ENCODE peak calls at places on chromosomes 3 and 15, in six cellular contexts. R is adrenal gland, G is ascending aorta, F is left ventricle myocardium inferior, E is psoas muscle, O is SK-N-SH. M is an unnamed sample.

GRCh38 chr3:40877651-40878463 is 321.4 kb upstream of the CTNNB1 start:
- DNase-seq in R (peak), G (peak), F (peak), E (peak), O (no peak), M (peak)

GRCh38 chr15:81785181-81785580 is 260.6 kb downstream of the MEX3B start:
- DNase-seq in R (no peak), G (no peak), F (no peak), E (no peak), O (no peak), M (no peak)

GRCh38 chr3:39011191-39011736 is 40.5 kb downstream of the SCN11A start:
- DNase-seq in R (no peak), G (no peak), F (no peak), E (no peak), O (no peak), M (no peak)

GRCh38 chr3:20182206-20182605 is 3.8 kb downstream of the SGO1 start:
- DNase-seq in R (no peak), G (no peak), F (no peak), E (no peak), O (no peak), M (no peak)

GRCh38 chr3:30954431-30954830 is 60.0 kb upstream of the GADL1 start:
- DNase-seq in R (no peak), G (no peak), F (no peak), E (no peak), O (no peak), M (no peak)

GRCh38 chr15:100114526-100114925 is 227.2 kb downstream of the ADAMTS17 start:
- DNase-seq in R (no peak), G (no peak), F (peak), E (no peak), O (no peak), M (peak)

GRCh38 chr3:119187266-119187665 is 13.9 kb downstream of the UPK1B start:
- DNase-seq in R (no peak), G (no peak), F (no peak), E (no peak), O (no peak), M (no peak)

GRCh38 chr3:4627651-4628375 is 134.7 kb downstream of the ITPR1 start:
- DNase-seq in R (no peak), G (no peak), F (no peak), E (no peak), O (no peak), M (no peak)

GRCh38 chr3:18215639-18216038 is 209.5 kb downstream of the SATB1 start:
- DNase-seq in R (no peak), G (no peak), F (no peak), E (no peak), O (no peak), M (no peak)

GRCh38 chr3:22091329-22091728 is 340.3 kb upstream of the ZNF385D start:
- DNase-seq in R (no peak), G (no peak), F (no peak), E (no peak), O (no peak), M (no peak)

GRCh38 chr15:94503293-94503692 is 271.9 kb downstream of the MCTP2 start:
- DNase-seq in R (no peak), G (no peak), F (no peak), E (no peak), O (no peak), M (no peak)

GRCh38 chr15:58331562-58331902 is 100.3 kb upstream of the LIPC start:
- DNase-seq in R (no peak), G (no peak), F (no peak), E (no peak), O (no peak), M (no peak)

GRCh38 chr3:48826451-48826850 is 21.2 kb downstream of the PRKAR2A start:
- DNase-seq in R (peak), G (no peak), F (no peak), E (no peak), O (no peak), M (peak)

GRCh38 chr3:10557783-10558373 is 52.5 kb upstream of the ATP2B2 start:
- DNase-seq in R (peak), G (no peak), F (no peak), E (no peak), O (no peak), M (peak)

GRCh38 chr3:124862006-124862405 is 25.2 kb downstream of the ITGB5 start:
- DNase-seq in R (no peak), G (no peak), F (no peak), E (no peak), O (no peak), M (no peak)

GRCh38 chr3:124201786-124202185 is 209.9 kb upstream of the ROPN1 start:
- DNase-seq in R (no peak), G (no peak), F (peak), E (no peak), O (peak), M (no peak)

GRCh38 chr15:89649716-89650115 is 5.6 kb downstream of the KIF7 start:
- DNase-seq in R (no peak), G (no peak), F (no peak), E (no peak), O (peak), M (no peak)

GRCh38 chr15:49826640-49827281 is 205.9 kb downstream of the DTWD1 start:
- DNase-seq in R (no peak), G (no peak), F (no peak), E (no peak), O (no peak), M (no peak)

GRCh38 chr3:106299300-106300098 is 430.7 kb upstream of the CBLB start:
- DNase-seq in R (no peak), G (no peak), F (no peak), E (no peak), O (no peak), M (peak)

GRCh38 chr3:121793078-121793477 is 41.8 kb downstream of the IQCB1 start:
- DNase-seq in R (no peak), G (no peak), F (no peak), E (no peak), O (no peak), M (no peak)
- H3K4me3 ChIP-seq in R (no peak), G (no peak), F (no peak), E (no peak), O (no peak), M (no peak)

DNA sequence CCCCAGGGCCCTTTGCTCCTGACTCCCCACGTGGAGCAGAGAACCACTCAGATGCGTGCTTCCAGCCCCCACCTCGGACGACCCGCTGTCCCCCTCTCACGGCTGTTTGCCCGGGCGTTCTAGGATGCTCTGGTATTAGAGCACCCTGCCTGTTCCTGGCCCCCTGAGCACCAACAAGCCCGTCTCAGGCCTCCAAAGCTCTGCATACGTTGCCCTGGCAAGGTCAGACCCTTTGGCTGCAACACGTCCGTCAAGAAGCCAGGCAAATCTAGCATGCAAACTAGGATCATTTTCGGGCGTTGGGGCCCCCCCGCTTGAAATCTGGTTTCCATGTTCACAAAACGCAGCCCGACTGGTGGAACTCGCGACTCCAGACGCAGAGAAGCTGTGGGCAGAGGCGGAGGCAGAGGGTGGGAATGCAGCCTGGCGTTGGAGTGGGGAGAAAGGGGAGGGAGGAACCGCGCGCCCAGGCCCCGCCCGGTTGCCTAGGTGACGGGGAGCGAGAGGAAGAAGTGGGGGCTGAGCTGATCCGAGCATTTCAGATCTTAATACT is 86.2 kb upstream of the PIAS1 start:
- DNase-seq in R (peak), G (no peak), F (peak), E (peak), O (peak), M (peak)
- H3K4me3 ChIP-seq in R (no peak), G (peak), F (peak), E (peak), O (peak), M (peak)

DNA sequence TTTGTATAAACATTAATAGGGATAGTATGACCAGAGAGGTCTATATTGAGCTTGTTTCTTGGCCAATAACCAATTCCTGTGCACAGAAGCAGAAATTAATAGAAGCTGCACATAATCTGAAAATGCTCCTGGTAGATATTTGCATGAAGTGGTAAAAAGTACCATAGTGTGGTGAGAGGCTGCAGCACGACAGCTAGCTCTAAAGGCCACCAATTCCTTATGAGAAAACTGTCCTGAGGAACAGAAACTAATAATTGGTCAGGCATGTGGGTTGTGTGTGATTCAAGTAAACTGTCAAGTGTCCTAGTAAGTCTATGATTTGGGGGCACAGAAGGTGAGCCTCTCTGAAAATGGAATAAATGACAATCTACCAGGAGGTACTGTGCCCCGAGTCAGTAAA is 51.5 kb upstream of the NANOGP8 start:
- DNase-seq in R (no peak), G (no peak), F (no peak), E (no peak), O (no peak), M (no peak)
- H3K4me3 ChIP-seq in R (no peak), G (no peak), F (no peak), E (no peak), O (no peak), M (no peak)

GRCh38 chr15:85542488-85542887 is 162.1 kb downstream of the AKAP13 start:
- DNase-seq in R (no peak), G (no peak), F (no peak), E (no peak), O (no peak), M (no peak)

GRCh38 chr15:85545185-85545584 is 164.8 kb downstream of the AKAP13 start:
- DNase-seq in R (no peak), G (no peak), F (no peak), E (no peak), O (no peak), M (peak)

GRCh38 chr15:85543741-85544155 is 163.3 kb downstream of the AKAP13 start:
- DNase-seq in R (peak), G (peak), F (peak), E (peak), O (no peak), M (peak)

GRCh38 chr15:85542895-85543331 is 162.5 kb downstream of the AKAP13 start:
- DNase-seq in R (no peak), G (no peak), F (no peak), E (no peak), O (no peak), M (no peak)

GRCh38 chr15:85545757-85546156 is 165.4 kb downstream of the AKAP13 start:
- DNase-seq in R (no peak), G (no peak), F (no peak), E (no peak), O (no peak), M (no peak)
- H3K4me3 ChIP-seq in R (no peak), G (no peak), F (no peak), E (no peak), O (no peak), M (no peak)

GRCh38 chr3:133926736-133927542 is 31.3 kb upstream of the RAB6B start:
- DNase-seq in R (no peak), G (no peak), F (no peak), E (no peak), O (peak), M (no peak)

GRCh38 chr3:133925960-133926735 is 30.5 kb upstream of the RAB6B start:
- DNase-seq in R (no peak), G (no peak), F (no peak), E (no peak), O (no peak), M (no peak)

GRCh38 chr3:133928136-133928893 is 32.6 kb upstream of the RAB6B start:
- DNase-seq in R (no peak), G (no peak), F (no peak), E (no peak), O (no peak), M (no peak)

GRCh38 chr3:133928903-133929607 is 33.4 kb upstream of the RAB6B start:
- DNase-seq in R (no peak), G (no peak), F (no peak), E (no peak), O (no peak), M (no peak)

DNA sequence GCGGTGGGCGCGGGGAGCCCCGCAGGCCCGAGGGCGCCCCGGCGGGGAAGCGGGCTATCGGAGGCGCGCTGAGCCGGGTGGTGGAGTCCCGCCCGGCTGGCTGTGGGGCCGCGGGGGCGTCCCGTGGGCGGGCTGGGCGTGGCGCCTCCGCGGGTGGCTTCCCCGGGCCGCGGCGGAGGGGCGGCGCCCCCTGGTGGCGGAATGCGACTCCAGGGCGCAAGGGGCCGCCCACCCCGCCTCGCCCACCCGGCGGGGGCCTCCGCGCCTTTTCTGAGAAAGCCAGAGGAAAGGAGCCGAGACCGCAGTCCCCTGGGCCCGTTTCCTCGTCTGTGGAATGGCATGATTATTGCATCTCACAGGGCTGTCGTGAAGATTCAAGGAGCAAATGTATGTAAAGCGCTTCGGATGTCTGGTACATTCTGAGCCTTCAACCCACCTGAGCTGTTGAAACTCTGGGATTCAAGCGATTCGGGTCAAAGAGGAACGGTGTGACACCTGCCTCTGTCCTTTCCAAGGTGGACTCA is 31.9 kb upstream of the RAB6B start:
- DNase-seq in R (peak), G (no peak), F (peak), E (peak), O (peak), M (peak)
- H3K4me3 ChIP-seq in R (no peak), G (peak), F (peak), E (peak), O (peak), M (peak)

GRCh38 chr3:149547954-149548728 is 73.6 kb downstream of the TM4SF4 start:
- DNase-seq in R (peak), G (no peak), F (no peak), E (peak), O (no peak), M (peak)
- H3K4me3 ChIP-seq in R (no peak), G (peak), F (no peak), E (peak), O (no peak), M (no peak)

DNA sequence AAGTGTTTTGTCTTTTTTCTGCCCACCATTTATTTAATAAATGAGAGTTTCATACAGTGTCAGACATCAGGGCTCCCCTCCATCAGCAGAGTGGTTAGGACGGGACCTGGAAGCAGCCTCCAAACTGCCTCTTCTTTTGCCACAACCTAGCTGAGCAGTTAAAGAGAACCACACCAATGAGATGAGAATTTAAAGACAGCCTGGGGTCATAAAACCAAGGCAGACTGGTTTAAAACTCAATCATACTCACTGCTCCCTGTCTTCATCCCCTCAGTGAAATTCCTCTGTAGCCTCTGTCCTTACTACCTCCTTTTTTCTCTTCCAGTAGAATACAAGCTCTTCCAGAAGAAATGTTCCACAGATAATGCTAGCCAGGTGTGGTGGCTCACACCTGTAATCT is 78.7 kb downstream of the WWTR1 start:
- DNase-seq in R (no peak), G (no peak), F (no peak), E (no peak), O (no peak), M (no peak)
- H3K4me3 ChIP-seq in R (no peak), G (no peak), F (no peak), E (no peak), O (no peak), M (no peak)

DNA sequence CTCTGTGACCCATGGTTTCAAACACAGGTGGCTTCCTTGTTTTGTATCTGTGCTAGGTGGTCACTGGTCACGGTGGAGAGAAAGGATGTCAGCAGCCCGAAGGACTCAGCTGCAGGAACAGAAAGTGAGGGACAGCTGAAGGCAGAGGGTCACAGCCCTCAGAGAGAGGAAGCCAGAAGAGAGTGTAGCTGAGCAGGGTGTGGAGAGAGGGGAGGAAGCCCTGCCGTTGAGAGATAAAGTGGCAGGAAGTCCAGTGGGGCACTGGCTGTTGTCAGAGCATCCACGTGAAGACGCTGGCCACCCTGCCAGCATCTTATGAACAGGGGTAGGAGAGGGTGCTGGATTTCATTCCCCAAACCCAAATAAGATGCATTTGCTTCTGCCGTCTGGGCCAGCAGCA is 36.9 kb downstream of the LIMD1 start:
- DNase-seq in R (no peak), G (no peak), F (no peak), E (no peak), O (no peak), M (no peak)
- H3K4me3 ChIP-seq in R (no peak), G (no peak), F (no peak), E (no peak), O (no peak), M (no peak)

M was measured in cardiac fibroblast.